ENCODE peak calls at places on chromosomes 3 and 15, in ten cellular contexts. K is Calu3, Q is AG09319, M is transverse colon, D is breast epithelium, N is esophagus squamous epithelium, U is HCT116, Z is uterus, E is foreskin fibroblast, X is AG10803. V is an unnamed sample.

GRCh38 chr15:25783607-25784131 is 79.5 kb downstream of the ATP10A start:
- DNase-seq in K (no peak), Q (no peak), M (no peak), D (no peak), N (no peak), U (no peak), Z (no peak), E (peak), X (peak), V (no peak)

GRCh38 chr3:133933097-133934024 is 37.7 kb upstream of the RAB6B start:
- DNase-seq in K (peak), Q (no peak), M (no peak), D (no peak), N (no peak), U (no peak), Z (no peak), E (no peak), X (no peak), V (peak)

GRCh38 chr3:186825294-186825821 is 17.2 kb upstream of the ADIPOQ start:
- DNase-seq in K (peak), Q (no peak), M (no peak), D (no peak), N (no peak), U (no peak), Z (peak), E (peak), X (peak), V (no peak)

GRCh38 chr15:66251790-66252355 is 1.7 kb downstream of the MEGF11 start:
- DNase-seq in K (no peak), Q (no peak), M (no peak), D (no peak), N (no peak), U (no peak), Z (no peak), E (peak), X (no peak), V (peak)

GRCh38 chr3:52845157-52845556 is 10.3 kb upstream of the MUSTN1 start:
- DNase-seq in K (no peak), Q (no peak), M (peak), D (no peak), N (no peak), U (no peak), Z (peak), E (peak), X (peak), V (no peak)

GRCh38 chr3:112682361-112682760 is 41.4 kb upstream of the CCDC80 start:
- DNase-seq in K (no peak), Q (no peak), M (no peak), D (no peak), N (no peak), U (no peak), Z (no peak), E (no peak), X (no peak), V (no peak)

GRCh38 chr15:58551084-58551763 is 119.4 kb downstream of the LIPC start:
- DNase-seq in K (no peak), Q (no peak), M (no peak), D (no peak), N (no peak), U (no peak), Z (no peak), E (no peak), X (no peak), V (no peak)

GRCh38 chr3:85120879-85121278 is 162.1 kb downstream of the CADM2 start:
- DNase-seq in K (no peak), Q (no peak), M (no peak), D (no peak), N (no peak), U (no peak), Z (no peak), E (no peak), X (no peak), V (no peak)

GRCh38 chr3:9211155-9211950 is 38.1 kb downstream of the SRGAP3 start:
- DNase-seq in K (no peak), Q (no peak), M (no peak), D (no peak), N (no peak), U (no peak), Z (no peak), E (peak), X (peak), V (no peak)

GRCh38 chr3:149621218-149622005 is 36.4 kb downstream of the WWTR1 start:
- DNase-seq in K (peak), Q (peak), M (no peak), D (no peak), N (no peak), U (no peak), Z (no peak), E (peak), X (peak), V (no peak)

DNA sequence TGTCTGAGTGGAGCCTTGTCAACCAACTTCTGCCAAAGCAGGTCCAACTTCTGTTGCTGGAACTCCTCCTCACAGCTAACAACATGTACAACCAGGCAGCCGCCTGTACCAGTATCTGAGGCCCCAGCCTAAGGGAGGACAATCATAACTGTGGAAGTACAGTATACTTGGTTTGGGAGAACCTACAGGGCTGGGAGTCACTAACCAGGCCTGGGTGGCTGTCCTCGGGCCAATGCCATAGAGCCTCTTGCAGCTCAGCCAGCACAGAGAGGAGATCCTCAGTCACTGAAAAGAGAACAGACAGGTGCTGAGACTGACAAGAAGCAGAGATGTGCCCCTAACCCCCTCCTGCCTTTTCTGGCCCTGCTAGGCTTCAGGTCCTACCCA is 1.2 kb downstream of the DALRD3 start:
- DNase-seq in K (no peak), Q (no peak), M (no peak), D (no peak), N (no peak), U (no peak), Z (no peak), E (no peak), X (no peak), V (no peak)
- TF ChIP-seq CTCF in K (no peak), Q (no peak), M (no peak), D (no peak), N (no peak), U (no peak), Z (no peak), E (no peak), X (no peak), V (no peak)

GRCh38 chr3:3127432-3128010 is 781 bp downstream of the TRNT1 start:
- DNase-seq in K (no peak), Q (no peak), M (no peak), D (no peak), N (peak), U (no peak), Z (no peak), E (peak), X (peak), V (peak)

GRCh38 chr3:3137526-3137925 is 10.8 kb downstream of the TRNT1 start:
- DNase-seq in K (no peak), Q (no peak), M (no peak), D (no peak), N (no peak), U (no peak), Z (no peak), E (no peak), X (no peak), V (no peak)

GRCh38 chr3:3134750-3135448 is 8.2 kb downstream of the TRNT1 start:
- DNase-seq in K (no peak), Q (no peak), M (no peak), D (no peak), N (no peak), U (no peak), Z (no peak), E (peak), X (peak), V (no peak)

GRCh38 chr3:3129579-3129978 is 2.8 kb downstream of the TRNT1 start:
- DNase-seq in K (no peak), Q (no peak), M (no peak), D (no peak), N (no peak), U (no peak), Z (no peak), E (no peak), X (no peak), V (no peak)

GRCh38 chr3:3133490-3133889 is 6.8 kb downstream of the TRNT1 start:
- DNase-seq in K (no peak), Q (no peak), M (no peak), D (no peak), N (no peak), U (no peak), Z (no peak), E (no peak), X (no peak), V (no peak)
- TF ChIP-seq CTCF in K (no peak), Q (no peak), M (no peak), D (no peak), N (no peak), U (no peak), Z (no peak), E (no peak), X (no peak), V (no peak)

GRCh38 chr3:39989746-39990145 is 180.3 kb downstream of the MYRIP start:
- DNase-seq in K (no peak), Q (no peak), M (no peak), D (no peak), N (no peak), U (no peak), Z (no peak), E (no peak), X (no peak), V (no peak)

GRCh38 chr3:39990532-39990931 is 181.1 kb downstream of the MYRIP start:
- DNase-seq in K (peak), Q (no peak), M (peak), D (no peak), N (no peak), U (peak), Z (no peak), E (peak), X (peak), V (peak)
- TF ChIP-seq CTCF in K (peak), Q (peak), M (peak), D (no peak), N (peak), U (peak), Z (no peak), E (peak), X (peak), V (peak)

GRCh38 chr3:193040836-193041672 is 123.4 kb upstream of the MB21D2 start:
- DNase-seq in K (peak), Q (peak), M (no peak), D (no peak), N (no peak), U (peak), Z (no peak), E (peak), X (peak), V (peak)
- TF ChIP-seq CTCF in K (peak), Q (peak), M (peak), D (peak), N (peak), U (peak), Z (peak), E (peak), X (peak), V (peak)

GRCh38 chr3:156682963-156683362 is 8.6 kb downstream of the TIPARP start:
- DNase-seq in K (no peak), Q (no peak), M (no peak), D (no peak), N (no peak), U (no peak), Z (no peak), E (no peak), X (no peak), V (no peak)
- TF ChIP-seq CTCF in K (no peak), Q (no peak), M (no peak), D (no peak), N (no peak), U (no peak), Z (no peak), E (no peak), X (no peak), V (no peak)

GRCh38 chr3:100120022-100120421 is 5.7 kb upstream of the FILIP1L start:
- DNase-seq in K (no peak), Q (no peak), M (no peak), D (no peak), N (no peak), U (no peak), Z (no peak), E (no peak), X (no peak), V (no peak)
- TF ChIP-seq CTCF in K (no peak), Q (no peak), M (no peak), D (no peak), N (no peak), U (no peak), Z (no peak), E (no peak), X (no peak), V (no peak)

DNA sequence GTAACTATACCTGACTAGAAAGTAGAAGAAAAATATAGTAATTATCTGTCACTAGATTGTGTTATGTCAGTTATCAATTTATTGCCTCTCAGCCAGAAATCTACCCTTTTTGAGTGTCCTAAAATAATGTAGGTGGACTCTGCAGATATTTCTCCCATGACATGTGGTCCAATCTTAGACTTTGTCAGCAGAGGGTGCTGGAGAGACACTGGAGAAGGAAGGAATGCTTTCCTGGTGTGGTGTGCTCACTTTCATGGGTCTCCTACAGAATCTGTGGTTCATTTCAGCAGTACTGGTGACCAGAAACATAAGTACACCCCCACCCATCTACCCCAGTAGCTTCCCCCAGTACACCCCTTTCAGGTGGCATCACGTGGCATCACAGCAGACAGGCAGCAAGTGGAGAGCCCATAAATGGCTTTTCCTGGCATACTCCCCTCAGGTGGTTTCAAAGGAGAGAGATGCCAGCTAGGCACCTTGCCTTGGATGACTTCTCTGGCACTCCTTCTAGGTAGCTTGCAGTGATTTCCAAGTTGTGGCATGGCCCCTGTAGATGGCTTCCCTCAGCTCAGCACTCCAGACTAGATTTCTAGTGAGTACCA is 114.7 kb downstream of the GADL1 start:
- DNase-seq in K (peak), Q (peak), M (no peak), D (no peak), N (no peak), U (peak), Z (no peak), E (peak), X (peak), V (peak)
- TF ChIP-seq CTCF in K (peak), Q (peak), M (no peak), D (no peak), N (no peak), U (peak), Z (no peak), E (peak), X (peak), V (peak)

GRCh38 chr3:44659434-44659833 is 10.9 kb downstream of the ZNF35 start:
- DNase-seq in K (no peak), Q (no peak), M (no peak), D (no peak), N (no peak), U (no peak), Z (no peak), E (no peak), X (no peak), V (no peak)

GRCh38 chr3:44659015-44659414 is 10.5 kb downstream of the ZNF35 start:
- DNase-seq in K (no peak), Q (no peak), M (no peak), D (no peak), N (no peak), U (no peak), Z (no peak), E (no peak), X (no peak), V (no peak)

GRCh38 chr3:44665173-44665572 is 16.6 kb downstream of the ZNF35 start:
- DNase-seq in K (no peak), Q (no peak), M (no peak), D (no peak), N (no peak), U (no peak), Z (no peak), E (no peak), X (no peak), V (no peak)

DNA sequence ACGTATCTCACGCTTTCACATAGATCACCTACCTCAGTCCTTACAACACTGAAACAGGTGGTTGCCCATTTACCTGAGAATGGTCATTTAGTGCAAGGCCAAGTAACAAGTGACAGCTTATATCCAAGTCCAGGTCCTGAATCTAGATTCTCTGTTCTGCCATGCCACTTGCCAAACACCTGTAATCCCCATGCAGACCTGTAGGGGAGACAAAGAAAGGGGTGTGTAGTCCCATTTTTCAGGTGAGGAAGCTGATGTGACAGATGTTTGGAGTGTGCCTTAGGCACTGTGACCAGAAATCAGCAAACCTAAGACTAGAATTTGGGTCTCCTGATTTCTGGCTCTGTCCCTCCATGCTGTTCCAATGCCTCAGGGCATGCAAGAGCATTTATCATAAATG is 12.7 kb downstream of the ZNF35 start:
- DNase-seq in K (no peak), Q (no peak), M (no peak), D (no peak), N (no peak), U (no peak), Z (no peak), E (no peak), X (no peak), V (no peak)
- TF ChIP-seq CTCF in K (no peak), Q (no peak), M (no peak), D (no peak), N (no peak), U (peak), Z (no peak), E (peak), X (peak), V (no peak)

DNA sequence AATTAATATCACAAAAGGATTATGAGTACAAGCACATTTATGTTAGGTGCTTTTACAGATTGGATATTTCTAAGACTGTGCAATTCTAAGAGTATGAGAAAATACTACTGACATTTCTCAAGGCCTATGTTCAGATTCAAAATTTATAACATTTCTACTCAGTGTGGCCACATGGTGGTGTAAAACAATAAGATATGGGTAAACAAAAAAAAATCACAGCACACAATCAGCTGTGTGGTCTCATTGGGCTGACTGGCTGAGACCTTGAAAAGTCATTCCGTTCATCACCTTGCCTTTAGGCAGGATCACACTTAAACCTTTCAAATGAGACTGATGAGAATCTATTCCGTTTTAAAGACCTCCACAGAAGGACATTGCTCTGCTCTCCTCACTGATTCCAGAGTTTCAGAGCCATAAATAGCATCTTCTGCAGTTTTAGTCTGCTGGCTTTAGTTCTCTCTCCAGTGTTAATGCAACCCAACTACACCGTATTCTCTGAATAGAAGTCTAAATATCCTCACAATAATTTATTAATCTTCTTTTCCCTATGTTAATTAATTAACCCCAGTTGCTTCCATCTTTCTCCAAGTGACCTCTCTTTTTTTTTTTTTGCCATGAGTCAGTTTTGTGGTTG is 158.2 kb downstream of the SPATA16 start:
- DNase-seq in K (no peak), Q (no peak), M (no peak), D (no peak), N (no peak), U (peak), Z (no peak), E (no peak), X (no peak), V (no peak)
- TF ChIP-seq CTCF in K (peak), Q (no peak), M (no peak), D (no peak), N (no peak), U (peak), Z (no peak), E (no peak), X (no peak), V (no peak)